ENCODE peak calls at places on chromosomes 13 and 19, in eight cellular contexts. One of them, this sample, is unnamed.

GRCh38 chr13:35600137-35600536 is 123.6 kb upstream of the MAB21L1 start:
- DNase-seq in cardiac fibroblast: peak
- DNase-seq in effector memory CD4-positive, alpha-beta T cell: no peak
- DNase-seq in activated T-helper 1 cell treated with Interleukin-2 at 50 U/mL for 16 hours: no peak
- DNase-seq in effector CD4-positive, alpha-beta T cell: no peak
- DNase-seq in neuronal stem cell: no peak
- DNase-seq in NCI-H1105 treated with DMSO at 0.1 percent for 48 hours: no peak
- DNase-seq in activated CD4-positive, alpha-beta memory T cell treated with anti-CD3 and anti-CD28 coated beads, Interleukin-2, amount 10 ng/mL, durations not matched to agents 7 days and 5 days: no peak
- DNase-seq in this sample: no peak

GRCh38 chr13:75636339-75637095 is 387 bp downstream of the LMO7 start:
- DNase-seq in effector CD4-positive, alpha-beta T cell: peak
- DNase-seq in activated CD4-positive, alpha-beta memory T cell treated with anti-CD3 and anti-CD28 coated beads, Interleukin-2, amount 10 ng/mL, durations not matched to agents 7 days and 5 days: peak
- DNase-seq in activated T-helper 1 cell treated with Interleukin-2 at 50 U/mL for 16 hours: peak
- DNase-seq in effector memory CD4-positive, alpha-beta T cell: peak
- DNase-seq in NCI-H1105 treated with DMSO at 0.1 percent for 48 hours: peak
- DNase-seq in cardiac fibroblast: peak
- DNase-seq in neuronal stem cell: peak
- DNase-seq in this sample: no peak

GRCh38 chr19:38090561-38090960 is 133.5 kb downstream of the DPF1 start:
- DNase-seq in activated T-helper 1 cell treated with Interleukin-2 at 50 U/mL for 16 hours: no peak
- DNase-seq in neuronal stem cell: no peak
- DNase-seq in effector memory CD4-positive, alpha-beta T cell: no peak
- DNase-seq in activated CD4-positive, alpha-beta memory T cell treated with anti-CD3 and anti-CD28 coated beads, Interleukin-2, amount 10 ng/mL, durations not matched to agents 7 days and 5 days: no peak
- DNase-seq in cardiac fibroblast: no peak
- DNase-seq in effector CD4-positive, alpha-beta T cell: no peak
- DNase-seq in NCI-H1105 treated with DMSO at 0.1 percent for 48 hours: no peak
- DNase-seq in this sample: no peak

GRCh38 chr13:76049397-76049746 is 413.2 kb downstream of the LMO7 start:
- DNase-seq in effector CD4-positive, alpha-beta T cell: no peak
- DNase-seq in effector memory CD4-positive, alpha-beta T cell: no peak
- DNase-seq in NCI-H1105 treated with DMSO at 0.1 percent for 48 hours: no peak
- DNase-seq in activated T-helper 1 cell treated with Interleukin-2 at 50 U/mL for 16 hours: no peak
- DNase-seq in cardiac fibroblast: no peak
- DNase-seq in neuronal stem cell: no peak
- DNase-seq in activated CD4-positive, alpha-beta memory T cell treated with anti-CD3 and anti-CD28 coated beads, Interleukin-2, amount 10 ng/mL, durations not matched to agents 7 days and 5 days: no peak
- DNase-seq in this sample: no peak

GRCh38 chr13:95540848-95541247 is 11.7 kb upstream of the CLDN10 start:
- DNase-seq in activated T-helper 1 cell treated with Interleukin-2 at 50 U/mL for 16 hours: no peak
- DNase-seq in NCI-H1105 treated with DMSO at 0.1 percent for 48 hours: no peak
- DNase-seq in activated CD4-positive, alpha-beta memory T cell treated with anti-CD3 and anti-CD28 coated beads, Interleukin-2, amount 10 ng/mL, durations not matched to agents 7 days and 5 days: no peak
- DNase-seq in effector CD4-positive, alpha-beta T cell: no peak
- DNase-seq in effector memory CD4-positive, alpha-beta T cell: no peak
- DNase-seq in neuronal stem cell: no peak
- DNase-seq in cardiac fibroblast: no peak
- DNase-seq in this sample: no peak

GRCh38 chr19:5905072-5905778 is 553 bp downstream of the VMAC start:
- DNase-seq in activated T-helper 1 cell treated with Interleukin-2 at 50 U/mL for 16 hours: no peak
- DNase-seq in cardiac fibroblast: no peak
- DNase-seq in NCI-H1105 treated with DMSO at 0.1 percent for 48 hours: no peak
- DNase-seq in effector memory CD4-positive, alpha-beta T cell: peak
- DNase-seq in neuronal stem cell: no peak
- DNase-seq in activated CD4-positive, alpha-beta memory T cell treated with anti-CD3 and anti-CD28 coated beads, Interleukin-2, amount 10 ng/mL, durations not matched to agents 7 days and 5 days: no peak
- DNase-seq in effector CD4-positive, alpha-beta T cell: no peak
- DNase-seq in this sample: no peak

GRCh38 chr19:16569609-16570320 is 2.5 kb downstream of the SLC35E1 start:
- DNase-seq in neuronal stem cell: no peak
- DNase-seq in effector CD4-positive, alpha-beta T cell: no peak
- DNase-seq in effector memory CD4-positive, alpha-beta T cell: no peak
- DNase-seq in activated CD4-positive, alpha-beta memory T cell treated with anti-CD3 and anti-CD28 coated beads, Interleukin-2, amount 10 ng/mL, durations not matched to agents 7 days and 5 days: no peak
- DNase-seq in cardiac fibroblast: no peak
- DNase-seq in activated T-helper 1 cell treated with Interleukin-2 at 50 U/mL for 16 hours: no peak
- DNase-seq in NCI-H1105 treated with DMSO at 0.1 percent for 48 hours: no peak
- DNase-seq in this sample: no peak

GRCh38 chr19:29528350-29528945 is 2.7 kb downstream of the VSTM2B start:
- DNase-seq in activated T-helper 1 cell treated with Interleukin-2 at 50 U/mL for 16 hours: no peak
- DNase-seq in cardiac fibroblast: peak
- DNase-seq in effector memory CD4-positive, alpha-beta T cell: peak
- DNase-seq in NCI-H1105 treated with DMSO at 0.1 percent for 48 hours: no peak
- DNase-seq in activated CD4-positive, alpha-beta memory T cell treated with anti-CD3 and anti-CD28 coated beads, Interleukin-2, amount 10 ng/mL, durations not matched to agents 7 days and 5 days: peak
- DNase-seq in effector CD4-positive, alpha-beta T cell: peak
- DNase-seq in neuronal stem cell: peak
- DNase-seq in this sample: no peak

GRCh38 chr19:3304871-3305423 is 61.4 kb upstream of the NFIC start:
- DNase-seq in neuronal stem cell: peak
- DNase-seq in cardiac fibroblast: peak
- DNase-seq in effector CD4-positive, alpha-beta T cell: peak
- DNase-seq in activated CD4-positive, alpha-beta memory T cell treated with anti-CD3 and anti-CD28 coated beads, Interleukin-2, amount 10 ng/mL, durations not matched to agents 7 days and 5 days: peak
- DNase-seq in effector memory CD4-positive, alpha-beta T cell: peak
- DNase-seq in activated T-helper 1 cell treated with Interleukin-2 at 50 U/mL for 16 hours: peak
- DNase-seq in NCI-H1105 treated with DMSO at 0.1 percent for 48 hours: peak
- DNase-seq in this sample: peak

GRCh38 chr13:98693756-98694155 is 58.7 kb downstream of the SLC15A1 start:
- DNase-seq in NCI-H1105 treated with DMSO at 0.1 percent for 48 hours: no peak
- DNase-seq in neuronal stem cell: no peak
- DNase-seq in activated T-helper 1 cell treated with Interleukin-2 at 50 U/mL for 16 hours: no peak
- DNase-seq in effector CD4-positive, alpha-beta T cell: no peak
- DNase-seq in cardiac fibroblast: no peak
- DNase-seq in effector memory CD4-positive, alpha-beta T cell: no peak
- DNase-seq in activated CD4-positive, alpha-beta memory T cell treated with anti-CD3 and anti-CD28 coated beads, Interleukin-2, amount 10 ng/mL, durations not matched to agents 7 days and 5 days: no peak
- DNase-seq in this sample: no peak

GRCh38 chr19:44841255-44841654 is 4.8 kb upstream of the NECTIN2 start:
- DNase-seq in cardiac fibroblast: no peak
- DNase-seq in activated CD4-positive, alpha-beta memory T cell treated with anti-CD3 and anti-CD28 coated beads, Interleukin-2, amount 10 ng/mL, durations not matched to agents 7 days and 5 days: no peak
- DNase-seq in activated T-helper 1 cell treated with Interleukin-2 at 50 U/mL for 16 hours: no peak
- DNase-seq in neuronal stem cell: no peak
- DNase-seq in effector memory CD4-positive, alpha-beta T cell: no peak
- DNase-seq in NCI-H1105 treated with DMSO at 0.1 percent for 48 hours: no peak
- DNase-seq in effector CD4-positive, alpha-beta T cell: no peak
- DNase-seq in this sample: no peak

GRCh38 chr19:19615086-19615485 is 3.4 kb downstream of the PBX4 start:
- DNase-seq in effector memory CD4-positive, alpha-beta T cell: no peak
- DNase-seq in effector CD4-positive, alpha-beta T cell: no peak
- DNase-seq in NCI-H1105 treated with DMSO at 0.1 percent for 48 hours: no peak
- DNase-seq in activated T-helper 1 cell treated with Interleukin-2 at 50 U/mL for 16 hours: no peak
- DNase-seq in cardiac fibroblast: no peak
- DNase-seq in neuronal stem cell: no peak
- DNase-seq in activated CD4-positive, alpha-beta memory T cell treated with anti-CD3 and anti-CD28 coated beads, Interleukin-2, amount 10 ng/mL, durations not matched to agents 7 days and 5 days: peak
- DNase-seq in this sample: no peak

GRCh38 chr19:55223291-55224037 is 5.1 kb downstream of the TMEM86B start:
- DNase-seq in effector CD4-positive, alpha-beta T cell: no peak
- DNase-seq in activated T-helper 1 cell treated with Interleukin-2 at 50 U/mL for 16 hours: no peak
- DNase-seq in effector memory CD4-positive, alpha-beta T cell: no peak
- DNase-seq in activated CD4-positive, alpha-beta memory T cell treated with anti-CD3 and anti-CD28 coated beads, Interleukin-2, amount 10 ng/mL, durations not matched to agents 7 days and 5 days: no peak
- DNase-seq in NCI-H1105 treated with DMSO at 0.1 percent for 48 hours: no peak
- DNase-seq in neuronal stem cell: no peak
- DNase-seq in cardiac fibroblast: no peak
- DNase-seq in this sample: no peak

GRCh38 chr19:54696117-54696548 is 28.1 kb upstream of the KIR3DL3 start:
- DNase-seq in activated CD4-positive, alpha-beta memory T cell treated with anti-CD3 and anti-CD28 coated beads, Interleukin-2, amount 10 ng/mL, durations not matched to agents 7 days and 5 days: no peak
- DNase-seq in NCI-H1105 treated with DMSO at 0.1 percent for 48 hours: no peak
- DNase-seq in cardiac fibroblast: no peak
- DNase-seq in effector memory CD4-positive, alpha-beta T cell: no peak
- DNase-seq in neuronal stem cell: no peak
- DNase-seq in activated T-helper 1 cell treated with Interleukin-2 at 50 U/mL for 16 hours: no peak
- DNase-seq in effector CD4-positive, alpha-beta T cell: no peak
- DNase-seq in this sample: no peak

GRCh38 chr19:17078920-17079709 is 3.5 kb downstream of the MYO9B start:
- DNase-seq in NCI-H1105 treated with DMSO at 0.1 percent for 48 hours: no peak
- DNase-seq in neuronal stem cell: no peak
- DNase-seq in cardiac fibroblast: peak
- DNase-seq in activated CD4-positive, alpha-beta memory T cell treated with anti-CD3 and anti-CD28 coated beads, Interleukin-2, amount 10 ng/mL, durations not matched to agents 7 days and 5 days: no peak
- DNase-seq in activated T-helper 1 cell treated with Interleukin-2 at 50 U/mL for 16 hours: no peak
- DNase-seq in effector CD4-positive, alpha-beta T cell: no peak
- DNase-seq in effector memory CD4-positive, alpha-beta T cell: no peak
- DNase-seq in this sample: no peak

GRCh38 chr13:33251131-33251629 is 34.4 kb downstream of the STARD13 start:
- DNase-seq in neuronal stem cell: no peak
- DNase-seq in effector memory CD4-positive, alpha-beta T cell: no peak
- DNase-seq in activated T-helper 1 cell treated with Interleukin-2 at 50 U/mL for 16 hours: no peak
- DNase-seq in cardiac fibroblast: peak
- DNase-seq in effector CD4-positive, alpha-beta T cell: no peak
- DNase-seq in NCI-H1105 treated with DMSO at 0.1 percent for 48 hours: no peak
- DNase-seq in activated CD4-positive, alpha-beta memory T cell treated with anti-CD3 and anti-CD28 coated beads, Interleukin-2, amount 10 ng/mL, durations not matched to agents 7 days and 5 days: no peak
- DNase-seq in this sample: no peak

GRCh38 chr13:74305876-74306275 is 171.7 kb upstream of the KLF12 start:
- DNase-seq in effector memory CD4-positive, alpha-beta T cell: no peak
- DNase-seq in activated CD4-positive, alpha-beta memory T cell treated with anti-CD3 and anti-CD28 coated beads, Interleukin-2, amount 10 ng/mL, durations not matched to agents 7 days and 5 days: no peak
- DNase-seq in neuronal stem cell: no peak
- DNase-seq in activated T-helper 1 cell treated with Interleukin-2 at 50 U/mL for 16 hours: no peak
- DNase-seq in effector CD4-positive, alpha-beta T cell: no peak
- DNase-seq in cardiac fibroblast: no peak
- DNase-seq in NCI-H1105 treated with DMSO at 0.1 percent for 48 hours: no peak
- DNase-seq in this sample: no peak

GRCh38 chr19:2283835-2284507 is 2.0 kb upstream of the PEAK3 start:
- DNase-seq in activated CD4-positive, alpha-beta memory T cell treated with anti-CD3 and anti-CD28 coated beads, Interleukin-2, amount 10 ng/mL, durations not matched to agents 7 days and 5 days: no peak
- DNase-seq in activated T-helper 1 cell treated with Interleukin-2 at 50 U/mL for 16 hours: no peak
- DNase-seq in cardiac fibroblast: no peak
- DNase-seq in effector CD4-positive, alpha-beta T cell: no peak
- DNase-seq in NCI-H1105 treated with DMSO at 0.1 percent for 48 hours: no peak
- DNase-seq in neuronal stem cell: no peak
- DNase-seq in effector memory CD4-positive, alpha-beta T cell: no peak
- DNase-seq in this sample: no peak

GRCh38 chr13:112592181-112592580 is 4.2 kb upstream of the TUBGCP3 start:
- DNase-seq in neuronal stem cell: no peak
- DNase-seq in effector memory CD4-positive, alpha-beta T cell: no peak
- DNase-seq in activated CD4-positive, alpha-beta memory T cell treated with anti-CD3 and anti-CD28 coated beads, Interleukin-2, amount 10 ng/mL, durations not matched to agents 7 days and 5 days: no peak
- DNase-seq in activated T-helper 1 cell treated with Interleukin-2 at 50 U/mL for 16 hours: no peak
- DNase-seq in NCI-H1105 treated with DMSO at 0.1 percent for 48 hours: no peak
- DNase-seq in cardiac fibroblast: no peak
- DNase-seq in effector CD4-positive, alpha-beta T cell: no peak
- DNase-seq in this sample: no peak

GRCh38 chr13:52162279-52163101 is 3.1 kb upstream of the NEK3 start:
- DNase-seq in activated T-helper 1 cell treated with Interleukin-2 at 50 U/mL for 16 hours: no peak
- DNase-seq in effector memory CD4-positive, alpha-beta T cell: no peak
- DNase-seq in effector CD4-positive, alpha-beta T cell: no peak
- DNase-seq in activated CD4-positive, alpha-beta memory T cell treated with anti-CD3 and anti-CD28 coated beads, Interleukin-2, amount 10 ng/mL, durations not matched to agents 7 days and 5 days: no peak
- DNase-seq in NCI-H1105 treated with DMSO at 0.1 percent for 48 hours: no peak
- DNase-seq in neuronal stem cell: peak
- DNase-seq in cardiac fibroblast: peak
- DNase-seq in this sample: no peak

GRCh38 chr13:38897521-38897920 is 93.1 kb downstream of the STOML3 start:
- DNase-seq in cardiac fibroblast: no peak
- DNase-seq in effector memory CD4-positive, alpha-beta T cell: no peak
- DNase-seq in activated CD4-positive, alpha-beta memory T cell treated with anti-CD3 and anti-CD28 coated beads, Interleukin-2, amount 10 ng/mL, durations not matched to agents 7 days and 5 days: no peak
- DNase-seq in activated T-helper 1 cell treated with Interleukin-2 at 50 U/mL for 16 hours: no peak
- DNase-seq in NCI-H1105 treated with DMSO at 0.1 percent for 48 hours: no peak
- DNase-seq in effector CD4-positive, alpha-beta T cell: no peak
- DNase-seq in neuronal stem cell: no peak
- DNase-seq in this sample: no peak

GRCh38 chr13:37143901-37144300 is 38.4 kb upstream of the CSNK1A1L start:
- DNase-seq in effector CD4-positive, alpha-beta T cell: no peak
- DNase-seq in effector memory CD4-positive, alpha-beta T cell: no peak
- DNase-seq in activated T-helper 1 cell treated with Interleukin-2 at 50 U/mL for 16 hours: no peak
- DNase-seq in NCI-H1105 treated with DMSO at 0.1 percent for 48 hours: no peak
- DNase-seq in neuronal stem cell: no peak
- DNase-seq in cardiac fibroblast: peak
- DNase-seq in activated CD4-positive, alpha-beta memory T cell treated with anti-CD3 and anti-CD28 coated beads, Interleukin-2, amount 10 ng/mL, durations not matched to agents 7 days and 5 days: no peak
- DNase-seq in this sample: no peak

GRCh38 chr13:101053289-101053688 is 363.0 kb downstream of the NALCN start:
- DNase-seq in effector memory CD4-positive, alpha-beta T cell: no peak
- DNase-seq in cardiac fibroblast: no peak
- DNase-seq in activated T-helper 1 cell treated with Interleukin-2 at 50 U/mL for 16 hours: no peak
- DNase-seq in neuronal stem cell: no peak
- DNase-seq in NCI-H1105 treated with DMSO at 0.1 percent for 48 hours: no peak
- DNase-seq in activated CD4-positive, alpha-beta memory T cell treated with anti-CD3 and anti-CD28 coated beads, Interleukin-2, amount 10 ng/mL, durations not matched to agents 7 days and 5 days: no peak
- DNase-seq in effector CD4-positive, alpha-beta T cell: no peak
- DNase-seq in this sample: no peak

GRCh38 chr19:1618157-1619093 is 13.2 kb upstream of the UQCR11 start:
- DNase-seq in cardiac fibroblast: peak
- DNase-seq in activated T-helper 1 cell treated with Interleukin-2 at 50 U/mL for 16 hours: no peak
- DNase-seq in activated CD4-positive, alpha-beta memory T cell treated with anti-CD3 and anti-CD28 coated beads, Interleukin-2, amount 10 ng/mL, durations not matched to agents 7 days and 5 days: peak
- DNase-seq in NCI-H1105 treated with DMSO at 0.1 percent for 48 hours: peak
- DNase-seq in effector memory CD4-positive, alpha-beta T cell: no peak
- DNase-seq in effector CD4-positive, alpha-beta T cell: no peak
- DNase-seq in neuronal stem cell: no peak
- DNase-seq in this sample: peak

GRCh38 chr19:43934055-43934984 is 762 bp downstream of the ZNF45 start:
- DNase-seq in effector memory CD4-positive, alpha-beta T cell: no peak
- DNase-seq in NCI-H1105 treated with DMSO at 0.1 percent for 48 hours: no peak
- DNase-seq in activated CD4-positive, alpha-beta memory T cell treated with anti-CD3 and anti-CD28 coated beads, Interleukin-2, amount 10 ng/mL, durations not matched to agents 7 days and 5 days: no peak
- DNase-seq in neuronal stem cell: no peak
- DNase-seq in effector CD4-positive, alpha-beta T cell: no peak
- DNase-seq in cardiac fibroblast: peak
- DNase-seq in activated T-helper 1 cell treated with Interleukin-2 at 50 U/mL for 16 hours: no peak
- DNase-seq in this sample: no peak

GRCh38 chr13:74062933-74063332 is 71.3 kb downstream of the KLF12 start:
- DNase-seq in NCI-H1105 treated with DMSO at 0.1 percent for 48 hours: no peak
- DNase-seq in activated T-helper 1 cell treated with Interleukin-2 at 50 U/mL for 16 hours: no peak
- DNase-seq in cardiac fibroblast: peak
- DNase-seq in activated CD4-positive, alpha-beta memory T cell treated with anti-CD3 and anti-CD28 coated beads, Interleukin-2, amount 10 ng/mL, durations not matched to agents 7 days and 5 days: peak
- DNase-seq in effector CD4-positive, alpha-beta T cell: no peak
- DNase-seq in effector memory CD4-positive, alpha-beta T cell: no peak
- DNase-seq in neuronal stem cell: no peak
- DNase-seq in this sample: peak

GRCh38 chr19:51550848-51551672 is 19.6 kb upstream of the SIGLEC6 start:
- DNase-seq in activated CD4-positive, alpha-beta memory T cell treated with anti-CD3 and anti-CD28 coated beads, Interleukin-2, amount 10 ng/mL, durations not matched to agents 7 days and 5 days: no peak
- DNase-seq in cardiac fibroblast: no peak
- DNase-seq in effector memory CD4-positive, alpha-beta T cell: no peak
- DNase-seq in effector CD4-positive, alpha-beta T cell: no peak
- DNase-seq in NCI-H1105 treated with DMSO at 0.1 percent for 48 hours: no peak
- DNase-seq in activated T-helper 1 cell treated with Interleukin-2 at 50 U/mL for 16 hours: no peak
- DNase-seq in neuronal stem cell: no peak
- DNase-seq in this sample: no peak

GRCh38 chr13:52862358-52863206 is 14.1 kb upstream of the PCDH8 start:
- DNase-seq in effector memory CD4-positive, alpha-beta T cell: no peak
- DNase-seq in activated T-helper 1 cell treated with Interleukin-2 at 50 U/mL for 16 hours: no peak
- DNase-seq in neuronal stem cell: no peak
- DNase-seq in activated CD4-positive, alpha-beta memory T cell treated with anti-CD3 and anti-CD28 coated beads, Interleukin-2, amount 10 ng/mL, durations not matched to agents 7 days and 5 days: no peak
- DNase-seq in cardiac fibroblast: no peak
- DNase-seq in NCI-H1105 treated with DMSO at 0.1 percent for 48 hours: peak
- DNase-seq in effector CD4-positive, alpha-beta T cell: no peak
- DNase-seq in this sample: peak

GRCh38 chr19:58385313-58386165 is 1.5 kb upstream of the RPS5 start:
- DNase-seq in effector CD4-positive, alpha-beta T cell: no peak
- DNase-seq in activated CD4-positive, alpha-beta memory T cell treated with anti-CD3 and anti-CD28 coated beads, Interleukin-2, amount 10 ng/mL, durations not matched to agents 7 days and 5 days: no peak
- DNase-seq in NCI-H1105 treated with DMSO at 0.1 percent for 48 hours: no peak
- DNase-seq in neuronal stem cell: no peak
- DNase-seq in cardiac fibroblast: no peak
- DNase-seq in activated T-helper 1 cell treated with Interleukin-2 at 50 U/mL for 16 hours: no peak
- DNase-seq in effector memory CD4-positive, alpha-beta T cell: no peak
- DNase-seq in this sample: no peak

GRCh38 chr13:54241719-54242118 is 1213.1 kb downstream of the OLFM4 start:
- DNase-seq in NCI-H1105 treated with DMSO at 0.1 percent for 48 hours: peak
- DNase-seq in cardiac fibroblast: no peak
- DNase-seq in activated T-helper 1 cell treated with Interleukin-2 at 50 U/mL for 16 hours: no peak
- DNase-seq in neuronal stem cell: no peak
- DNase-seq in activated CD4-positive, alpha-beta memory T cell treated with anti-CD3 and anti-CD28 coated beads, Interleukin-2, amount 10 ng/mL, durations not matched to agents 7 days and 5 days: no peak
- DNase-seq in effector CD4-positive, alpha-beta T cell: no peak
- DNase-seq in effector memory CD4-positive, alpha-beta T cell: no peak
- DNase-seq in this sample: no peak

GRCh38 chr13:98384739-98385138 is 192.2 kb downstream of the STK24 start:
- DNase-seq in activated CD4-positive, alpha-beta memory T cell treated with anti-CD3 and anti-CD28 coated beads, Interleukin-2, amount 10 ng/mL, durations not matched to agents 7 days and 5 days: no peak
- DNase-seq in activated T-helper 1 cell treated with Interleukin-2 at 50 U/mL for 16 hours: no peak
- DNase-seq in neuronal stem cell: no peak
- DNase-seq in effector CD4-positive, alpha-beta T cell: no peak
- DNase-seq in NCI-H1105 treated with DMSO at 0.1 percent for 48 hours: no peak
- DNase-seq in cardiac fibroblast: no peak
- DNase-seq in effector memory CD4-positive, alpha-beta T cell: no peak
- DNase-seq in this sample: no peak

GRCh38 chr19:45499196-45500180 is 1.2 kb downstream of the PPM1N start:
- DNase-seq in activated T-helper 1 cell treated with Interleukin-2 at 50 U/mL for 16 hours: no peak
- DNase-seq in neuronal stem cell: peak
- DNase-seq in activated CD4-positive, alpha-beta memory T cell treated with anti-CD3 and anti-CD28 coated beads, Interleukin-2, amount 10 ng/mL, durations not matched to agents 7 days and 5 days: peak
- DNase-seq in cardiac fibroblast: peak
- DNase-seq in effector memory CD4-positive, alpha-beta T cell: peak
- DNase-seq in NCI-H1105 treated with DMSO at 0.1 percent for 48 hours: no peak
- DNase-seq in effector CD4-positive, alpha-beta T cell: peak
- DNase-seq in this sample: peak

GRCh38 chr19:35644987-35645679 is 3.0 kb upstream of the COX6B1 start:
- DNase-seq in activated T-helper 1 cell treated with Interleukin-2 at 50 U/mL for 16 hours: peak
- DNase-seq in neuronal stem cell: peak
- DNase-seq in NCI-H1105 treated with DMSO at 0.1 percent for 48 hours: peak
- DNase-seq in effector CD4-positive, alpha-beta T cell: peak
- DNase-seq in activated CD4-positive, alpha-beta memory T cell treated with anti-CD3 and anti-CD28 coated beads, Interleukin-2, amount 10 ng/mL, durations not matched to agents 7 days and 5 days: peak
- DNase-seq in cardiac fibroblast: peak
- DNase-seq in effector memory CD4-positive, alpha-beta T cell: peak
- DNase-seq in this sample: peak

GRCh38 chr19:6767357-6768235 is at the start of gene SH2D3A:
- DNase-seq in activated CD4-positive, alpha-beta memory T cell treated with anti-CD3 and anti-CD28 coated beads, Interleukin-2, amount 10 ng/mL, durations not matched to agents 7 days and 5 days: peak
- DNase-seq in effector CD4-positive, alpha-beta T cell: peak
- DNase-seq in cardiac fibroblast: peak
- DNase-seq in neuronal stem cell: peak
- DNase-seq in activated T-helper 1 cell treated with Interleukin-2 at 50 U/mL for 16 hours: peak
- DNase-seq in NCI-H1105 treated with DMSO at 0.1 percent for 48 hours: peak
- DNase-seq in effector memory CD4-positive, alpha-beta T cell: peak
- DNase-seq in this sample: peak